ENCODE peak calls at places on chromosomes 3 and 15, in eight cellular contexts. W, C, N, D, E, F, L and S are unnamed samples.

GRCh38 chr3:33060609-33061337 is 36.2 kb downstream of the GLB1 start:
- DNase-seq in E (no peak), W (no peak), N (no peak), C (no peak), D (no peak), F (no peak), L (no peak), S (no peak)

GRCh38 chr3:105353485-105354161 is 13.1 kb upstream of the ALCAM start:
- DNase-seq in L (peak), C (peak), W (peak), D (no peak), N (peak), F (no peak), E (peak), S (peak)

GRCh38 chr3:100097919-100098896 is 16.1 kb downstream of the FILIP1L start:
- DNase-seq in E (no peak), W (no peak), D (no peak), L (peak), C (no peak), N (no peak), F (no peak), S (no peak)

GRCh38 chr15:67794832-67795574 is 30.3 kb upstream of the SKOR1 start:
- DNase-seq in W (no peak), L (no peak), E (no peak), C (no peak), N (no peak), D (no peak), F (no peak), S (no peak)

GRCh38 chr3:15633159-15633558 is 31.6 kb downstream of the BTD start:
- DNase-seq in D (no peak), N (no peak), F (no peak), E (no peak), W (no peak), C (no peak), L (no peak), S (no peak)

GRCh38 chr15:37096878-37097568 is 3.3 kb downstream of the MEIS2 start:
- DNase-seq in N (no peak), C (no peak), E (no peak), F (no peak), L (no peak), D (no peak), W (no peak), S (no peak)

GRCh38 chr15:28025413-28025812 is 73.7 kb downstream of the OCA2 start:
- DNase-seq in F (no peak), N (no peak), E (no peak), D (no peak), W (no peak), L (no peak), C (no peak), S (no peak)

GRCh38 chr3:45927881-45928280 is 15.4 kb upstream of the CXCR6 start:
- DNase-seq in E (peak), C (peak), F (no peak), D (no peak), W (no peak), L (no peak), N (no peak), S (no peak)

GRCh38 chr3:58414538-58415197 is 19.0 kb downstream of the PDHB start:
- DNase-seq in N (no peak), F (no peak), W (peak), D (peak), L (peak), C (peak), E (peak), S (no peak)

GRCh38 chr3:31495971-31496370 is 36.8 kb upstream of the STT3B start:
- DNase-seq in E (peak), D (no peak), W (no peak), C (no peak), N (no peak), L (peak), F (no peak), S (no peak)

GRCh38 chr15:27623560-27624305 is 475.4 kb downstream of the OCA2 start:
- DNase-seq in C (no peak), W (no peak), E (no peak), D (no peak), N (no peak), L (no peak), F (no peak), S (no peak)

GRCh38 chr3:158678687-158679086 is 6.2 kb upstream of the LXN start:
- DNase-seq in E (no peak), N (no peak), W (no peak), L (no peak), F (no peak), D (no peak), C (no peak), S (no peak)

GRCh38 chr3:146783446-146783845 is 178.3 kb upstream of the PLSCR5 start:
- DNase-seq in W (no peak), E (peak), N (no peak), L (no peak), C (no peak), F (no peak), D (no peak), S (no peak)

GRCh38 chr3:143585720-143586456 is 262.4 kb downstream of the SLC9A9 start:
- DNase-seq in C (no peak), W (no peak), D (no peak), F (no peak), L (no peak), N (no peak), E (peak), S (no peak)

GRCh38 chr3:157045238-157045860 is 114.6 kb downstream of the CCNL1 start:
- DNase-seq in F (no peak), C (no peak), W (no peak), L (no peak), D (no peak), E (peak), N (no peak), S (no peak)

GRCh38 chr15:66780172-66780972 is 78.3 kb downstream of the SMAD6 start:
- DNase-seq in C (peak), D (no peak), L (peak), N (no peak), F (no peak), E (peak), W (no peak), S (no peak)

GRCh38 chr15:67135494-67135893 is 70.1 kb downstream of the SMAD3 start:
- DNase-seq in C (peak), N (no peak), E (no peak), F (peak), D (no peak), W (no peak), L (no peak), S (no peak)

GRCh38 chr3:150133293-150133692 is 162.6 kb upstream of the PFN2 start:
- DNase-seq in F (no peak), W (no peak), E (peak), D (no peak), N (no peak), C (no peak), L (no peak), S (no peak)

GRCh38 chr15:79315623-79316328 is 4.9 kb downstream of the TMED3 start:
- DNase-seq in N (no peak), L (no peak), W (peak), E (no peak), C (no peak), D (no peak), F (no peak), S (no peak)

DNA sequence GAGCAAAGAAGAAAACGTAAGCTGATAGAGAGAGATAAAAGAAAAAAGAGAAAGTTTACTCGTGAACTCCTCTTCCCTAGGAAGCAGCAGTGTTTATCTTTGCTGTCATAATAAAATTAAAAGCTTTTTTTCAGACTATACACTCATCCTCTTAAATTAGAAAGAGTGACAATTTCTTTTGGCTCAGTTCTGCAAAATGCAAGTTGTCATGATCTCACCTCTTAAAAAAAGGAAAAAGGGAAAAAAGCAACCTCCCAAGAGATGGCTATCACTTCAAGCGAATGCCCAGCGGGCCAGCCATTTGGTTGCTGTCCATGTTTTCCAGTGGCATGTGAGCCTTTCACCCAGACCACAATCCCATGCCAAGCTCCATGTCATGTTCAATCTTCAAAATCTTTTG is 7.0 kb upstream of the THBS1 start:
- DNase-seq in W (no peak), L (no peak), D (no peak), C (peak), N (no peak), F (no peak), E (peak), S (no peak)
- TF ChIP-seq CTCF in W (no peak), L (no peak), D (no peak), C (no peak), N (no peak), F (no peak), E (no peak), S (no peak)

GRCh38 chr3:64846009-64846408 is 158.2 kb upstream of the ADAMTS9 start:
- DNase-seq in L (no peak), C (no peak), E (no peak), N (no peak), D (no peak), F (no peak), W (no peak), S (no peak)

GRCh38 chr3:64844558-64844957 is 156.8 kb upstream of the ADAMTS9 start:
- DNase-seq in L (no peak), N (no peak), D (no peak), W (no peak), F (no peak), C (no peak), E (no peak), S (no peak)

GRCh38 chr3:64852738-64853137 is 164.9 kb upstream of the ADAMTS9 start:
- DNase-seq in C (no peak), W (no peak), L (no peak), D (no peak), N (no peak), F (no peak), E (no peak), S (no peak)

GRCh38 chr3:64848127-64848526 is 160.3 kb upstream of the ADAMTS9 start:
- DNase-seq in E (no peak), W (no peak), N (no peak), L (no peak), F (no peak), D (no peak), C (no peak), S (no peak)

DNA sequence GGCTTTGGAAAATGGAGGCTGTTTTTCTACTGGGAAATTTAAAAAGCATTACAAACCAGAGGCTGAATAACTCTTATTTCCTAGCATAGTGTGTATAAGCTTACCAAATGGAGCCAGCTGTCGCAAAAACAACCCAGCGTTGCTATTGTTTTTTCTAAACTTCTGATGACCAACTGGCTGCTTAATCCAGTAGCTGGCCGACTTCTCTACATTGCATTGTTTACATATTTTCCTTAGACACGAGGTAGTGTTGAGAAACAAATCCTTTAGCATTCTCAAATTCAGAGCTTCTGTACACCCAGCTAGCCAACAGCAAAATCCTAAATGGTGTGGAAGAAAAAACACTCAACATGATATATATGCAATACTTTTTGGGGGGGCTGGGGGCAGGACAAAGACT is 161.0 kb upstream of the ADAMTS9 start:
- DNase-seq in C (no peak), W (no peak), E (peak), D (no peak), F (no peak), N (no peak), L (no peak), S (no peak)
- TF ChIP-seq CTCF in C (no peak), W (no peak), E (no peak), D (no peak), F (no peak), N (no peak), L (no peak), S (no peak)

DNA sequence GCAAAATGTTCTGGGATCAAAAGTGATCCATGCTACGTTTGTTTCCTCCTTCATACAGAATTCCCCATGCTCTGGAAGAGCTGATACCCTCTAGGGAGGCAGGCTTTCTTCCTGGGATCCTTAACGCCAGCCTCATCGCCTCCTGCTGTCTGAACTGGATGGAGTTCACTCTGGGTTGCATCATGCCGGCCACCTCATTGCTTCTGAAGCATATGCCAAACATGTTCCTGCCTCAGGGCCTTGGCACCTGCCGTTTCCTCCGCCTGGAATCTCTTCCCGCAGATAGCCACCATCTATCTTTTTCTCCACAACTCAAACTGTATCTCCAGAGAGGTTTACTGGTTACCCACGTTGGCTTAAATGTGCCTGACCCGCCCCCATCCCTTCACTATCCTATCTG is 118.4 kb downstream of the FBLN2 start:
- DNase-seq in L (no peak), E (no peak), D (no peak), N (no peak), W (no peak), C (no peak), F (no peak), S (no peak)
- TF ChIP-seq CTCF in L (no peak), E (no peak), D (no peak), N (no peak), W (no peak), C (no peak), F (no peak), S (no peak)

DNA sequence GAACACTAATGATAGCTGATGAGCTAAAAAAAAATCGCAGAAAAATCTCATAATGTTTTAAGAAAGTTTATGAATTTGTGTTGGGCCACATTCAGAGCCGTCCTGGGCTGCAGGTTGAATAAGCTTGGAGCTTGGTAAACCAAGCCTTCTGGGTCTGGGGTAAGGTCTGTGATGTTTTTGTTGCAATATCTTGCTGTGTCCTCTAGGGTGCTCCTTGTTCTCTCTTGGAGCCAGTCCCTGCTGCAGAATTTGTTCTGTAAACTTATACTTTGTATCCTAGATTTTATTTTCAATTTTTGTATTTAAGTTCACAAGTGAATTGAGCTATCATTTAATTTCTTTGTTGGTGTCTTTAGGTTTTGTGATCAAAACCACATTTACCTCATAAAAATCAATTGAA is 143.7 kb downstream of the NR1D2 start:
- DNase-seq in E (peak), L (peak), N (no peak), C (peak), D (no peak), F (no peak), W (no peak), S (no peak)
- TF ChIP-seq CTCF in E (peak), L (peak), N (peak), C (peak), D (peak), F (peak), W (peak), S (no peak)

GRCh38 chr3:116339441-116340028 is 105.8 kb downstream of the LSAMP start:
- DNase-seq in W (peak), F (no peak), L (no peak), N (no peak), D (no peak), E (peak), C (no peak), S (no peak)

GRCh38 chr3:116338713-116339112 is 106.6 kb downstream of the LSAMP start:
- DNase-seq in L (no peak), N (no peak), E (no peak), C (no peak), W (no peak), F (no peak), D (no peak), S (no peak)

GRCh38 chr3:116340680-116341216 is 104.5 kb downstream of the LSAMP start:
- DNase-seq in L (no peak), F (no peak), E (peak), N (no peak), C (no peak), D (no peak), W (no peak), S (no peak)

GRCh38 chr3:116341381-116341780 is 103.9 kb downstream of the LSAMP start:
- DNase-seq in C (no peak), W (no peak), F (no peak), L (no peak), N (no peak), D (no peak), E (no peak), S (no peak)

DNA sequence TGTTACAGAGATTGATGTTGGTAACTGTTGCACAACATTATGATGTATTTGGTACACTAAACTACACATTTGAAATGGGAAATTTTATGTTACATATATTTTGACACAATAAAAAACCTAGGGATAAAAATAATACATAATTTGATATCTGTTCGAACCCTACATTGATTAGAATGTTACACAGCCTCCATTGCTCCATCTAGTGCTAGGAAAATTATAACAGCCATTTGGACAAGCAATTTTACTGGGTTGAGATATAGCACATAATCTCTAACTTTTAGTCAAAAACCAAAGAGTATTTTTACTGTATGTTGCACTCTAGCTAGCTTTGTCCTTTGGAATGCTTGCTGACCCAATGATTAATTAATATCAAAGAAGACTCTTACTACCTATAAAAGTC is 108.1 kb downstream of the LSAMP start:
- DNase-seq in E (peak), C (no peak), W (no peak), D (no peak), N (no peak), F (no peak), L (no peak), S (no peak)
- TF ChIP-seq CTCF in E (peak), C (no peak), W (no peak), D (no peak), N (no peak), F (peak), L (no peak), S (no peak)

GRCh38 chr3:140557476-140557875 is 120.4 kb upstream of the TRIM42 start:
- DNase-seq in F (no peak), N (no peak), E (no peak), D (no peak), C (no peak), L (no peak), W (no peak), S (no peak)

GRCh38 chr3:140552898-140553297 is 125.0 kb upstream of the TRIM42 start:
- DNase-seq in D (no peak), C (no peak), W (no peak), E (peak), F (no peak), N (no peak), L (peak), S (no peak)

GRCh38 chr3:140553591-140553990 is 124.3 kb upstream of the TRIM42 start:
- DNase-seq in N (no peak), C (no peak), W (no peak), F (no peak), L (no peak), E (no peak), D (no peak), S (no peak)

GRCh38 chr3:140552403-140552802 is 125.5 kb upstream of the TRIM42 start:
- DNase-seq in D (no peak), W (no peak), L (no peak), N (no peak), E (peak), F (no peak), C (no peak), S (no peak)

GRCh38 chr3:140555666-140556065 is 122.2 kb upstream of the TRIM42 start:
- DNase-seq in L (no peak), F (no peak), C (no peak), W (no peak), E (no peak), N (no peak), D (no peak), S (no peak)
- TF ChIP-seq CTCF in L (no peak), F (no peak), C (no peak), W (no peak), E (no peak), N (no peak), D (no peak), S (no peak)

GRCh38 chr15:100651253-100651652 is 48.9 kb downstream of the ASB7 start:
- DNase-seq in F (no peak), C (peak), N (no peak), W (no peak), E (peak), D (no peak), L (no peak), S (no peak)
- TF ChIP-seq CTCF in F (no peak), C (no peak), N (no peak), W (no peak), E (no peak), D (no peak), L (no peak), S (no peak)

GRCh38 chr3:51722362-51722761 is 15.5 kb downstream of the GRM2 start:
- DNase-seq in N (no peak), C (no peak), E (no peak), W (no peak), F (no peak), D (no peak), L (no peak), S (no peak)
- TF ChIP-seq CTCF in N (no peak), C (no peak), E (no peak), W (no peak), F (no peak), D (no peak), L (no peak), S (no peak)

GRCh38 chr3:134754768-134755559 is 40.1 kb upstream of the EPHB1 start:
- DNase-seq in D (no peak), C (peak), L (peak), N (no peak), W (peak), F (peak), E (peak), S (no peak)

GRCh38 chr3:134752761-134753461 is 42.1 kb upstream of the EPHB1 start:
- DNase-seq in E (no peak), F (no peak), N (no peak), L (no peak), C (no peak), D (no peak), W (no peak), S (no peak)

GRCh38 chr3:134755821-134756220 is 39.2 kb upstream of the EPHB1 start:
- DNase-seq in L (no peak), N (no peak), F (no peak), E (no peak), W (no peak), D (no peak), C (no peak), S (no peak)

GRCh38 chr3:134751831-134752230 is 43.2 kb upstream of the EPHB1 start:
- DNase-seq in N (no peak), L (no peak), D (no peak), E (peak), F (no peak), C (no peak), W (no peak), S (no peak)

DNA sequence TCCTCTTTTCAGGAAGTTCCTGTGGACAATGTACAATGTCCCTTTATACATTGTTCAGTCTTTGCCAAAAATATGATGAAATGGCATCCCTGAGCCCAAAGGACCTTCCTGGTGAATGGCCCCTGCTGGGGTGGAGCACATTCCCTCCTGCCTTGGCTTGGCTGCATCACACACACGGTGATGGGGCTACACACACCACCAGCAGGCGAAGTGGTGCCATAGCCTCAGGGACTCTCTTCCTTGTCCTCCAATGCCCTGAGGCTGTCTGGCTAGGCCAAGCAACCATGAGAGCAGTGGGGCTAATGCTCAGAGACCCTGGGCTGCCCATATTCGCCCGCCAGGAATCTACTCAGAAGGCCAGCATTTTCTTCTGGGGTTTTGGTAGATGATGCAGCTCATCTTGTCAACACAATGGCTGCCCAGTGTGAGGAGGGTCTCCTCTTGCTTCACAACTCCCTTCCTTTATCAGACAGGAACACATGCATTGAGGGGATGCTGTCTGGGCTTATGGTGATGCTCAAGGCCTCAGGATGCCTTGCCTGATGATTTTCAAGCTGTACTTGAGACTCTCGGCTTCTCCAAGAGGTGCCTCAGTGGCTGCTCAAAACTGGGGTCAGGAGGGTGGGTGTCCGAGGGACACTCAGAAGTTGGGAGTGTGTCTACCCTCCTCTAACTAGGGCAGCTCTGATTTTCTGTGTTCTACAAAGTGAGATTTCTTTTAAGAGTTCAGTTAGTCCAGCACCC is 40.9 kb upstream of the EPHB1 start:
- DNase-seq in E (peak), W (no peak), C (no peak), F (no peak), N (no peak), L (no peak), D (no peak), S (no peak)
- TF ChIP-seq CTCF in E (peak), W (peak), C (no peak), F (no peak), N (no peak), L (no peak), D (no peak), S (no peak)